ENCODE peak calls at places on chromosomes 6 and 20, in nine cellular contexts. O is naive thymus-derived CD4-positive, alpha-beta T cell; C is keratinocyte; P is right cardiac atrium; U is heart left ventricle; G is dorsolateral prefrontal cortex; T is astrocyte; Y is heart right ventricle; S is cardiac muscle cell. A is an unnamed sample.

GRCh38 chr6:36139991-36140710 is 9.8 kb downstream of the MAPK13 start:
- DNase-seq in Y (no peak), S (no peak), T (no peak), O (no peak), P (no peak), G (peak; percentile 60), C (no peak), U (no peak), A (no peak)

GRCh38 chr6:141848029-141848890 is 284.5 kb upstream of the GJE1 start:
- DNase-seq in Y (no peak), U (no peak), G (no peak), P (no peak), T (peak; percentile 7), S (no peak), C (no peak), O (no peak), A (peak; percentile 59)

GRCh38 chr6:167576798-167577528 is 249.7 kb upstream of the AFDN start:
- DNase-seq in U (no peak), Y (no peak), S (no peak), O (no peak), C (no peak), T (no peak), P (no peak), G (no peak), A (no peak)

GRCh38 chr6:139230421-139230840 is 61.4 kb downstream of the TXLNB start:
- DNase-seq in T (peak; percentile 51), Y (no peak), C (no peak), U (no peak), P (no peak), O (no peak), G (no peak), S (peak; percentile 55), A (peak; percentile 27)

GRCh38 chr20:59807909-59808728 is 125.3 kb downstream of the SYCP2 start:
- DNase-seq in S (no peak), P (no peak), U (no peak), C (no peak), T (no peak), G (no peak), Y (no peak), O (no peak), A (no peak)

GRCh38 chr6:168575346-168576098 is 134.5 kb downstream of the SMOC2 start:
- DNase-seq in U (no peak), O (no peak), G (no peak), T (no peak), Y (no peak), C (no peak), P (no peak), S (no peak), A (no peak)

GRCh38 chr6:108768176-108768555 is 80.1 kb upstream of the ARMC2 start:
- DNase-seq in U (no peak), C (no peak), Y (no peak), P (no peak), T (no peak), O (no peak), S (peak; percentile 55), G (no peak), A (no peak)

GRCh38 chr6:22295145-22295544 is 1.7 kb downstream of the PRL start:
- DNase-seq in C (no peak), S (no peak), O (no peak), Y (no peak), T (no peak), U (no peak), P (no peak), G (no peak), A (no peak)

GRCh38 chr6:109204511-109204910 is 109.2 kb downstream of the CEP57L1 start:
- DNase-seq in O (no peak), P (no peak), U (no peak), Y (no peak), S (no peak), G (no peak), C (no peak), T (no peak), A (no peak)

GRCh38 chr6:101129851-101130250 is 248.7 kb upstream of the ASCC3 start:
- DNase-seq in Y (no peak), S (no peak), T (no peak), U (no peak), O (no peak), P (no peak), G (no peak), C (no peak), A (no peak)

GRCh38 chr20:31652917-31653385 is 15.2 kb downstream of the COX4I2 start:
- DNase-seq in O (no peak), S (no peak), G (no peak), C (no peak), P (no peak), T (peak; percentile 22), Y (no peak), U (no peak), A (no peak)

GRCh38 chr20:51497542-51498467 is 44.7 kb downstream of the NFATC2 start:
- DNase-seq in C (no peak), G (no peak), U (peak; percentile 66), O (peak; percentile 55), P (no peak), T (peak; percentile 49), S (no peak), Y (peak; percentile 30), A (peak; percentile 75)

GRCh38 chr6:88166901-88167624 is 916 bp upstream of the CNR1 start:
- DNase-seq in C (no peak), O (no peak), G (no peak), P (peak; percentile 40), U (no peak), T (no peak), Y (no peak), S (peak; percentile 39), A (no peak)

GRCh38 chr20:362271-363254 is 15.7 kb downstream of the NRSN2 start:
- DNase-seq in T (no peak), S (no peak), C (peak; percentile 87), P (peak; percentile 93), O (no peak), Y (peak; percentile 86), G (peak; percentile 65), U (peak; percentile 90), A (no peak)

GRCh38 chr6:136582702-136583471 is 32.7 kb upstream of the MAP7 start:
- DNase-seq in Y (no peak), C (no peak), G (no peak), S (no peak), O (no peak), P (no peak), T (peak; percentile 72), U (no peak), A (no peak)

GRCh38 chr6:108914235-108915022 is 66.2 kb downstream of the ARMC2 start:
- DNase-seq in G (no peak), Y (no peak), O (peak; percentile 30), C (no peak), U (no peak), T (no peak), S (no peak), P (no peak), A (peak; percentile 21)

GRCh38 chr6:38187285-38187684 is 367.8 kb downstream of the ZFAND3 start:
- DNase-seq in O (no peak), C (no peak), P (no peak), Y (no peak), S (no peak), U (no peak), T (no peak), G (no peak), A (no peak)

GRCh38 chr20:22099348-22099747 is 393.9 kb downstream of the PAX1 start:
- DNase-seq in S (no peak), O (no peak), C (no peak), T (no peak), G (no peak), Y (no peak), P (no peak), U (no peak), A (no peak)

DNA sequence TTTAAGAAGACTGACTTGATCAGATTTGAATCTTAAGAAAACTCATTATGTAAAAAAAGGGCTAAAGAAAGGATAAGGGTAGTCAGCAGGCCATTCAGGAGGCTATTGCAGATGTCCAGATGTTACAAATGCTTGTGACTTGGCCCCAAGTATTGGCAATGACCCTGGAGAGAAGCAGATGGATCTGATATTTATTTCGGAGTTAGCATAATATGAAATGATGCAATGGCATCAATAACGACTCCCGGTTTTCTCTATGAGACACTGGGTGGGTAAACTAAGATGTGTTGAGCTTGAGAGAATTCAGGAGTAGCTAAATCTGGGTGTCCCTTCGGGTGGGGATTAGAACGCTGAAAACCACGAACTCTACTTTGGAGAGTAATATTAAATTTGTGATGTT is 149.7 kb downstream of the LAMA2 start:
- DNase-seq in U (no peak), Y (no peak), C (no peak), T (no peak), G (no peak), P (no peak), S (no peak), O (no peak), A (no peak)
- H3K27ac ChIP-seq in U (peak overlapping the region; percentile 56), Y (no peak overlapping the region), C (no peak overlapping the region), T (no peak overlapping the region), G (peak overlapping the region; percentile 60), P (no peak overlapping the region), S (no peak overlapping the region), O (no peak overlapping the region), A (no peak overlapping the region)

GRCh38 chr6:4964675-4965336 is 39.0 kb downstream of the RPP40 start:
- DNase-seq in U (no peak), Y (no peak), G (no peak), T (no peak), S (no peak), P (no peak), O (no peak), C (no peak), A (no peak)
- H3K27ac ChIP-seq in U (no peak overlapping the region), Y (no peak overlapping the region), G (no peak overlapping the region), T (no peak overlapping the region), S (no peak overlapping the region), P (no peak overlapping the region), O (no peak overlapping the region), C (no peak overlapping the region), A (no peak overlapping the region)

GRCh38 chr20:41480054-41480770 is 113.6 kb upstream of the EMILIN3 start:
- DNase-seq in C (no peak), O (peak; percentile 30), G (no peak), T (no peak), Y (no peak), S (peak; percentile 12), U (no peak), P (no peak), A (no peak)
- H3K27ac ChIP-seq in C (no peak overlapping the region), O (peak overlapping the region; percentile 57), G (no peak overlapping the region), T (no peak overlapping the region), Y (no peak overlapping the region), S (peak overlapping the region; percentile 66), U (no peak overlapping the region), P (no peak overlapping the region), A (no peak overlapping the region)

GRCh38 chr6:42046491-42047219 is 3.7 kb upstream of the TAF8 start:
- DNase-seq in P (no peak), S (no peak), C (no peak), Y (no peak), G (no peak), T (peak; percentile 44), U (no peak), O (no peak), A (peak; percentile 21)

GRCh38 chr6:42042108-42042507 is 8.2 kb upstream of the TAF8 start:
- DNase-seq in U (no peak), O (no peak), Y (no peak), S (no peak), T (no peak), G (no peak), P (no peak), C (no peak), A (no peak)

GRCh38 chr6:42041131-42042055 is 8.9 kb upstream of the TAF8 start:
- DNase-seq in P (peak; percentile 64), T (no peak), C (no peak), U (no peak), O (no peak), Y (peak; percentile 63), S (no peak), G (no peak), A (no peak)

GRCh38 chr6:42045538-42046460 is 4.5 kb upstream of the TAF8 start:
- DNase-seq in U (peak; percentile 93), Y (peak; percentile 90), C (peak; percentile 48), S (peak; percentile 56), O (peak; percentile 94), G (peak; percentile 78), P (peak; percentile 95), T (peak; percentile 61), A (peak; percentile 90)

GRCh38 chr6:42043787-42044475 is 6.4 kb upstream of the TAF8 start:
- DNase-seq in Y (peak; percentile 91), P (peak; percentile 94), S (peak; percentile 91), O (peak; percentile 91), G (peak; percentile 92), T (peak; percentile 39), C (peak; percentile 30), U (peak; percentile 92), A (peak; percentile 88)
- H3K27ac ChIP-seq in Y (peak overlapping the region; percentile 81), P (peak overlapping the region; percentile 38), S (no peak overlapping the region), O (peak overlapping the region; percentile 76), G (no peak overlapping the region), T (no peak overlapping the region), C (no peak overlapping the region), U (peak overlapping the region; percentile 90), A (peak overlapping the region; percentile 57)

A was measured in CD4-positive, alpha-beta memory T cell.